ENCODE peak calls at places on chromosome 22, in four cellular contexts. Z is H9, K is IMR-90, S is H1. Y is an unnamed sample. For H3K4me1, the result is how much of the 10 kb centered on the place peaks cover.

GRCh38 chr22:30121988-30122387 is 41.7 kb downstream of the HORMAD2 start:
- DNase-seq in Z (no peak), K (no peak), S (no peak), Y (no peak)

GRCh38 chr22:19875531-19876313 is 21.0 kb upstream of the GNB1L start:
- DNase-seq in Z (no peak), K (no peak), S (peak), Y (no peak)

GRCh38 chr22:23175817-23176644 is 4.3 kb upstream of the BCR start:
- DNase-seq in Z (no peak), K (no peak), S (no peak), Y (no peak)

GRCh38 chr22:19152942-19153883 is 3.1 kb upstream of the GSC2 start:
- DNase-seq in Z (no peak), K (no peak), S (no peak), Y (no peak)

GRCh38 chr22:31286360-31287255 is 5.7 kb downstream of the PIK3IP1 start:
- DNase-seq in Z (no peak), K (no peak), S (no peak), Y (no peak)

GRCh38 chr22:41382098-41382578 is 396 bp downstream of the TEF start:
- DNase-seq in Z (no peak), K (no peak), S (no peak), Y (no peak)

GRCh38 chr22:21755855-21756284 is 20.3 kb upstream of the YPEL1 start:
- DNase-seq in Z (no peak), K (peak), S (no peak), Y (no peak)

GRCh38 chr22:20186183-20186870 is 35.5 kb upstream of the CCDC188 start:
- DNase-seq in Z (peak), K (no peak), S (peak), Y (no peak)

GRCh38 chr22:33381531-33382406 is 323.6 kb upstream of the SYN3 start:
- DNase-seq in Z (no peak), K (no peak), S (no peak), Y (no peak)
- H3K27ac ChIP-seq in Z (no peak), K (no peak), S (no peak), Y (no peak)

GRCh38 chr22:27132896-27133500 is 475.6 kb downstream of the MIAT start:
- DNase-seq in Z (no peak), K (no peak), S (no peak), Y (no peak)
- H3K4me1 ChIP-seq in Z (under half), K (under half), S (under half), Y (under half)

DNA sequence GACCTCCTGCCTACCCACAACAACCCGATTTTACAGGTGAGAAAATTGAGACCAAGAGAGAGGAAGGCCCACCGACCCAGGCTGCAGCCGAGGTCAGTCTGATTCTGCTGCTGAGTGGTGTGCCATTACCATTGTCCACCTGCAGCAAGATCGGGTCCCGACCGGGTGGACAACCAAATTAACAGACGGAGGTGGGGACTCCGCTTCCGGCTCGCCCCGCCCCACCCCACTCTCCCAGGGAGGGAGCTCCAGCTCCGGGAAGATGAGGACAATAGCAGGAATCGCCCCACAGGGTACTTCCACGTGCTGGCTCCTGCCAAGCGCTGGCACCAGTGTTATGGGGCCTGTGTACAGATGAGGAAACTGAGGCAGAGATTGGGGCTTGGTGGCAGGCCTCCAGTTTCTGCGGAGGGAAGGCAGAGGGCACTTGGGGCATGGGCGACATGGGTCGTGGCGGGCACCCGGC is 425 bp upstream of the KDELR3 start:
- DNase-seq in Z (no peak), K (no peak), S (no peak), Y (no peak)
- H4K91ac ChIP-seq in Z (no peak), K (peak), S (no peak), Y (no peak)

GRCh38 chr22:47002692-47003091 is 240.2 kb downstream of the TBC1D22A start:
- DNase-seq in Z (no peak), K (no peak), S (no peak), Y (no peak)

GRCh38 chr22:47000256-47000655 is 237.8 kb downstream of the TBC1D22A start:
- DNase-seq in Z (no peak), K (no peak), S (no peak), Y (no peak)

GRCh38 chr22:47000888-47001287 is 238.4 kb downstream of the TBC1D22A start:
- DNase-seq in Z (no peak), K (no peak), S (no peak), Y (no peak)

GRCh38 chr22:46998346-46998745 is 235.9 kb downstream of the TBC1D22A start:
- DNase-seq in Z (no peak), K (no peak), S (no peak), Y (no peak)

DNA sequence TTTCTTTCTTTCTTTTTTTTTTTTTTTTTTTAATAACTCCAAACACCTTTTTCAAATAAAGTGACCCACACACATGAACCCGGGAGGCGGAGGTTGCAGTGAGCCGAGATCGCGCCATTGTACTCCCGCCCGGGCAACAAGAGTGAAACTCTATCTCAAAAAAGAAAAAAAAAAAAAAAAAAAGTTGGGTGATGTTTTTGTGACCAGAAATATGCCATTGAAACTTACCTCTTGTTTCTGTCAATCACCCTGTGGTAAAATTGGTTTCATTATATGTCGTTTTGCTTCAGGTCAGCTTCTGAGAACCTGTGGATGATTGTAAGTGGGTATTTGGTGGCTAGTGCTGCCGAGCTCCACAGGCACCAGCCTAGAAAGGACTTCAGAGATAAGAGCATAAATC is 238.8 kb downstream of the TBC1D22A start:
- DNase-seq in Z (no peak), K (no peak), S (no peak), Y (no peak)
- H3K27ac ChIP-seq in Z (no peak), K (no peak), S (no peak), Y (no peak)

DNA sequence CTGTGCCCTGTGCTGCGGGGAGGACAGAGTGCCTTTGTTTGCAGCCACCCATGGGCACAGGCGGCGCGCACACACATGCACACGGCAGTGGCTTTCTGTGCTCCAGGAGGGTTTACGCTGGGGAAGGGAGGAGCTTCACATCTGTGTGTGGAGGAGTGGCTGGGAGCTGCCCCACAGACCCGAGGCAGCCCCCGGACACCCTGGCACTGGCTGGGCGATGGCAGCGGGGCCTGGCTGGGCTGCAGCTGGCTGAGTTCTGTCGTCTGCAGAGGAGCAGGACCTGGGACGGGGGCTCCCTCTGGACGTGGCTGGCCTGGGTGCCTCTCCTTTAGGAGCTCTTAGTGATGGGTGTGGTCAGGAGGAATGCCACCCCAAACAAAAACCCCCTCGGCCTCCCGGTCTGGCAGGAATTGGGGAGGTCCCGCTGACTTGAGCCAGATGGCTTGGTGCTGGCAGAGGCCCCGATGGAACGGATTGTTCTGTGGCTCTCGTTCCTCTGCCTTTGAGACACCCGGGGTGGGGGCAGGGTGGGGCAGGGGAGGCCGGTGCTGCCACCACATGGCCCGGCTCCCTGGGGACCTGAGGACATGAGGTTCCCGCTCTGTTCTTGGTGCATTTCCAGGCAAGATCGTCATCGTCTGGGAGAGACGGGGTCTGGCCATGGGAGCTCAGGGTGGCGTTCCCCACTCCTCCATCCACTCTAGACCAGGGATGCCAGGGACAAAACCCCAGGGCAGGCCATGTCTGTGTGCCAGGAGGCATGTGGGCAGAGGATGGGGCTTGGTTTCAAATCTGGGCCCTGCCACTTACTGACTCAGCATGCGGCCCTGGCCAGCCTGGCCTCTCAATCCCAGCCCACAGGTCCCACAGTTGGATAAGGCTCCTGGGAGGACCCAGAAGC is 1290.7 kb downstream of the BRD1 start:
- DNase-seq in Z (no peak), K (no peak), S (no peak), Y (no peak)
- H3K4me1 ChIP-seq in Z (under half), K (under half), S (under half), Y (under half)

GRCh38 chr22:47048123-47049077 is 285.9 kb downstream of the TBC1D22A start:
- DNase-seq in Z (no peak), K (no peak), S (no peak), Y (no peak)
- H4K91ac ChIP-seq in Z (no peak), K (no peak), S (no peak), Y (no peak)

GRCh38 chr22:43329061-43329460 is 14.1 kb downstream of the SCUBE1 start:
- DNase-seq in Z (no peak), K (no peak), S (no peak), Y (no peak)
- H3K27ac ChIP-seq in Z (no peak), K (no peak), S (no peak), Y (no peak)

GRCh38 chr22:17477401-17477833 is 85.9 kb upstream of the SLC25A18 start:
- DNase-seq in Z (no peak), K (no peak), S (no peak), Y (no peak)
- H3K4me1 ChIP-seq in Z (under half), K (under half), S (under half), Y (under half)

DNA sequence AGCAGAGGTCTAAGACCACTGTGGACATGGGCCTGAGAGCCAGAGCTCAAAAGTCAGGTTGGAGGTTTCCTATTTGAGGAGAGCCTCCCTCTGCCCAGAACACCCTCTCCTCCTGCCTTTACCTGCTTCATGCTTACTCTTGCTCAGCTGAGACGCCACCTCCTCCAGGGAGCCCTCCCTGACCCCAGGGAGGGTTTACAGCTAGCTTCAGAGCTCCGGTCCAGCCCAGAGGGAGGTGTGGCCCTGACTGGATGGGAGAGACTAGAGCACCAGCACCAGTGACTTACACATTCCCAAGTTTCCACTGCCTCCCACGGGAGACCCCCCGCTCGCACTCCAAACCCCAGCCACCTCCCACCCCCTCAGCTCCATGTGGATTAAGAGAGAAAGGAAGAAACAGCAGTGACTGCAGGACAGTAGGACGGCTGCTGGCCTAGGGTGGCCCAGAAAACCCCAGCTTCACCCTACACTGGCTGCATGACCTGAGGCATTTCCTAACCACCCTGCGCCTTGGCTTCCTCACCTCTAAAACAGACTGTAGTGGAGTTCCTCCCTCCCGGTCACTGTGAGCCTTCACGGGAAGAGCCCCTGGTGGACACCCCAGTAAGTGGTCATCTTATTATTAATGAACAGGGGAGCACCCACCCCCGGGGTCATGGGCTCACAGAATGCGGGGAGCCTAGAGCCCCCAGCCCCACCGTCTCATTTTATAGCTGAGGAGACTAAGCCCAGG is 24.5 kb upstream of the PDGFB start:
- DNase-seq in Z (no peak), K (no peak), S (no peak), Y (no peak)
- H4K91ac ChIP-seq in Z (no peak), K (no peak), S (no peak), Y (no peak)

Y was measured in neuronal stem cell.